ENCODE peak calls at places on chromosome 22, in seven cellular contexts. One of them, this sample, is unnamed.
A peak's percentile ranks its signal among the peaks of the same experiment; 100 is the strongest.

GRCh38 chr22:30260682-30261081 is 6.0 kb downstream of the OSM start:
- DNase-seq in HL-60: no peak
- DNase-seq in activated T-cell treated with anti-CD3 and anti-CD28 coated beads, Interleukin-2, amount 50 U/mL, for 4 hours: no peak
- DNase-seq in AG09309: no peak
- DNase-seq in CD4-positive, alpha-beta T cell: no peak
- DNase-seq in GM04503: no peak
- DNase-seq in GM04504: no peak
- DNase-seq in this sample: no peak

GRCh38 chr22:40346178-40347064 is at the start of gene ADSL:
- DNase-seq in HL-60: peak; percentile 76
- DNase-seq in activated T-cell treated with anti-CD3 and anti-CD28 coated beads, Interleukin-2, amount 50 U/mL, for 4 hours: peak; percentile 76
- DNase-seq in AG09309: no peak
- DNase-seq in CD4-positive, alpha-beta T cell: peak; percentile 73
- DNase-seq in GM04503: peak; percentile 40
- DNase-seq in GM04504: peak; percentile 70
- DNase-seq in this sample: peak; percentile 67

GRCh38 chr22:27112273-27112672 is 454.9 kb downstream of the MIAT start:
- DNase-seq in HL-60: no peak
- DNase-seq in activated T-cell treated with anti-CD3 and anti-CD28 coated beads, Interleukin-2, amount 50 U/mL, for 4 hours: no peak
- DNase-seq in AG09309: no peak
- DNase-seq in CD4-positive, alpha-beta T cell: no peak
- DNase-seq in GM04503: no peak
- DNase-seq in GM04504: no peak
- DNase-seq in this sample: no peak

GRCh38 chr22:44316393-44317162 is 3.8 kb upstream of the SHISAL1 start:
- DNase-seq in HL-60: no peak
- DNase-seq in activated T-cell treated with anti-CD3 and anti-CD28 coated beads, Interleukin-2, amount 50 U/mL, for 4 hours: no peak
- DNase-seq in AG09309: no peak
- DNase-seq in CD4-positive, alpha-beta T cell: no peak
- DNase-seq in GM04503: no peak
- DNase-seq in GM04504: no peak
- DNase-seq in this sample: no peak

GRCh38 chr22:20159088-20159487 is 8.2 kb upstream of the CCDC188 start:
- DNase-seq in HL-60: no peak
- DNase-seq in activated T-cell treated with anti-CD3 and anti-CD28 coated beads, Interleukin-2, amount 50 U/mL, for 4 hours: no peak
- DNase-seq in AG09309: no peak
- DNase-seq in CD4-positive, alpha-beta T cell: no peak
- DNase-seq in GM04503: no peak
- DNase-seq in GM04504: no peak
- DNase-seq in this sample: no peak

GRCh38 chr22:49773531-49773930 is 54.1 kb downstream of the BRD1 start:
- DNase-seq in HL-60: no peak
- DNase-seq in activated T-cell treated with anti-CD3 and anti-CD28 coated beads, Interleukin-2, amount 50 U/mL, for 4 hours: no peak
- DNase-seq in AG09309: no peak
- DNase-seq in CD4-positive, alpha-beta T cell: no peak
- DNase-seq in GM04503: no peak
- DNase-seq in GM04504: no peak
- DNase-seq in this sample: no peak

GRCh38 chr22:36386351-36386899 is 1.3 kb downstream of the MYH9 start:
- DNase-seq in HL-60: no peak
- DNase-seq in activated T-cell treated with anti-CD3 and anti-CD28 coated beads, Interleukin-2, amount 50 U/mL, for 4 hours: peak; percentile 35
- DNase-seq in AG09309: no peak
- DNase-seq in CD4-positive, alpha-beta T cell: no peak
- DNase-seq in GM04503: no peak
- DNase-seq in GM04504: no peak
- DNase-seq in this sample: peak; percentile 21

GRCh38 chr22:18063311-18063710 is 14.5 kb upstream of the PEX26 start:
- DNase-seq in HL-60: no peak
- DNase-seq in activated T-cell treated with anti-CD3 and anti-CD28 coated beads, Interleukin-2, amount 50 U/mL, for 4 hours: no peak
- DNase-seq in AG09309: no peak
- DNase-seq in CD4-positive, alpha-beta T cell: no peak
- DNase-seq in GM04503: no peak
- DNase-seq in GM04504: no peak
- DNase-seq in this sample: no peak

GRCh38 chr22:20758688-20759087 is 15.2 kb upstream of the SERPIND1 start:
- DNase-seq in HL-60: no peak
- DNase-seq in activated T-cell treated with anti-CD3 and anti-CD28 coated beads, Interleukin-2, amount 50 U/mL, for 4 hours: no peak
- DNase-seq in AG09309: no peak
- DNase-seq in CD4-positive, alpha-beta T cell: no peak
- DNase-seq in GM04503: no peak
- DNase-seq in GM04504: no peak
- DNase-seq in this sample: no peak

GRCh38 chr22:31734512-31734911 is 15.4 kb downstream of the PRR14L start:
- DNase-seq in HL-60: no peak
- DNase-seq in activated T-cell treated with anti-CD3 and anti-CD28 coated beads, Interleukin-2, amount 50 U/mL, for 4 hours: no peak
- DNase-seq in AG09309: no peak
- DNase-seq in CD4-positive, alpha-beta T cell: no peak
- DNase-seq in GM04503: no peak
- DNase-seq in GM04504: peak; percentile 24
- DNase-seq in this sample: peak; percentile 54

GRCh38 chr22:26325641-26326040 is 103.4 kb upstream of the ASPHD2 start:
- DNase-seq in HL-60: no peak
- DNase-seq in activated T-cell treated with anti-CD3 and anti-CD28 coated beads, Interleukin-2, amount 50 U/mL, for 4 hours: no peak
- DNase-seq in AG09309: no peak
- DNase-seq in CD4-positive, alpha-beta T cell: no peak
- DNase-seq in GM04503: no peak
- DNase-seq in GM04504: no peak
- DNase-seq in this sample: no peak

GRCh38 chr22:42719656-42720262 is 911 bp downstream of the A4GALT start:
- DNase-seq in HL-60: no peak
- DNase-seq in activated T-cell treated with anti-CD3 and anti-CD28 coated beads, Interleukin-2, amount 50 U/mL, for 4 hours: no peak
- DNase-seq in AG09309: no peak
- DNase-seq in CD4-positive, alpha-beta T cell: no peak
- DNase-seq in GM04503: no peak
- DNase-seq in GM04504: no peak
- DNase-seq in this sample: no peak

GRCh38 chr22:37752189-37753061 is 55.3 kb upstream of the GCAT start:
- DNase-seq in HL-60: no peak
- DNase-seq in activated T-cell treated with anti-CD3 and anti-CD28 coated beads, Interleukin-2, amount 50 U/mL, for 4 hours: no peak
- DNase-seq in AG09309: peak; percentile 90
- DNase-seq in CD4-positive, alpha-beta T cell: no peak
- DNase-seq in GM04503: peak; percentile 91
- DNase-seq in GM04504: peak; percentile 97
- DNase-seq in this sample: peak; percentile 93

GRCh38 chr22:37769056-37769455 is 38.7 kb upstream of the GCAT start:
- DNase-seq in HL-60: no peak
- DNase-seq in activated T-cell treated with anti-CD3 and anti-CD28 coated beads, Interleukin-2, amount 50 U/mL, for 4 hours: no peak
- DNase-seq in AG09309: no peak
- DNase-seq in CD4-positive, alpha-beta T cell: no peak
- DNase-seq in GM04503: no peak
- DNase-seq in GM04504: no peak
- DNase-seq in this sample: no peak

GRCh38 chr22:42131562-42131961 is 952 bp upstream of the CYP2D6 start:
- DNase-seq in HL-60: no peak
- DNase-seq in activated T-cell treated with anti-CD3 and anti-CD28 coated beads, Interleukin-2, amount 50 U/mL, for 4 hours: no peak
- DNase-seq in AG09309: no peak
- DNase-seq in CD4-positive, alpha-beta T cell: no peak
- DNase-seq in GM04503: no peak
- DNase-seq in GM04504: no peak
- DNase-seq in this sample: no peak

GRCh38 chr22:20315337-20316216 is 4.3 kb downstream of the DGCR6L start:
- DNase-seq in HL-60: no peak
- DNase-seq in activated T-cell treated with anti-CD3 and anti-CD28 coated beads, Interleukin-2, amount 50 U/mL, for 4 hours: no peak
- DNase-seq in AG09309: no peak
- DNase-seq in CD4-positive, alpha-beta T cell: no peak
- DNase-seq in GM04503: no peak
- DNase-seq in GM04504: no peak
- DNase-seq in this sample: no peak

GRCh38 chr22:37560682-37561208 is 465 bp downstream of the CDC42EP1 start:
- DNase-seq in HL-60: no peak
- DNase-seq in activated T-cell treated with anti-CD3 and anti-CD28 coated beads, Interleukin-2, amount 50 U/mL, for 4 hours: no peak
- DNase-seq in AG09309: no peak
- DNase-seq in CD4-positive, alpha-beta T cell: no peak
- DNase-seq in GM04503: no peak
- DNase-seq in GM04504: no peak
- DNase-seq in this sample: peak; percentile 39

GRCh38 chr22:45179276-45180049 is 15.7 kb downstream of the NUP50 start:
- DNase-seq in HL-60: no peak
- DNase-seq in activated T-cell treated with anti-CD3 and anti-CD28 coated beads, Interleukin-2, amount 50 U/mL, for 4 hours: no peak
- DNase-seq in AG09309: no peak
- DNase-seq in CD4-positive, alpha-beta T cell: peak; percentile 45
- DNase-seq in GM04503: no peak
- DNase-seq in GM04504: no peak
- DNase-seq in this sample: no peak

GRCh38 chr22:39727541-39727940 is 157.0 kb downstream of the CACNA1I start:
- DNase-seq in HL-60: no peak
- DNase-seq in activated T-cell treated with anti-CD3 and anti-CD28 coated beads, Interleukin-2, amount 50 U/mL, for 4 hours: no peak
- DNase-seq in AG09309: no peak
- DNase-seq in CD4-positive, alpha-beta T cell: no peak
- DNase-seq in GM04503: no peak
- DNase-seq in GM04504: peak; percentile 6
- DNase-seq in this sample: no peak

This sample was measured in NCI-H226.